ENCODE peak calls at places on chromosomes 4 and X, in ten cellular contexts. A is A549, O is GM23248, N is OCI-LY7, H is fibroblast of lung, P is neural progenitor cell, G is GM23338, Z is SK-N-SH, R is neuronal stem cell, J is H9. I is an unnamed sample.

GRCh38 chr4:14857475-14857874 is 144.8 kb upstream of the CPEB2 start:
- DNase-seq in A (no peak), O (no peak), N (no peak), H (no peak), P (no peak), G (no peak), Z (no peak), R (no peak), J (no peak), I (no peak)

GRCh38 chr4:138034871-138035270 is 207.3 kb downstream of the SLC7A11 start:
- DNase-seq in A (peak; percentile 40), O (peak; percentile 90), N (no peak), H (peak; percentile 48), P (no peak), G (no peak), Z (no peak), R (no peak), J (no peak), I (no peak)

GRCh38 chr4:111773858-111774257 is 371.4 kb upstream of the FAM241A start:
- DNase-seq in A (no peak), O (peak; percentile 24), N (no peak), H (no peak), P (no peak), G (no peak), Z (no peak), R (no peak), J (no peak), I (no peak)

GRCh38 chrX:103607385-103608304 is at the start of gene TCEAL3:
- DNase-seq in A (no peak), O (peak; percentile 76), N (no peak), H (peak; percentile 35), P (peak; percentile 67), G (peak; percentile 62), Z (peak; percentile 81), R (peak; percentile 30), J (peak; percentile 82), I (no peak)

GRCh38 chrX:11138498-11139390 is 27.6 kb downstream of the HCCS start:
- DNase-seq in A (no peak), O (no peak), N (no peak), H (no peak), P (no peak), G (no peak), Z (peak; percentile 24), R (no peak), J (no peak), I (peak; percentile 32)

GRCh38 chr4:185792384-185793146 is 19.4 kb downstream of the SORBS2 start:
- DNase-seq in A (peak; percentile 46), O (peak; percentile 81), N (no peak), H (peak; percentile 87), P (peak; percentile 15), G (no peak), Z (no peak), R (no peak), J (no peak), I (no peak)

GRCh38 chr4:3285558-3286334 is 7.1 kb upstream of the RGS12 start:
- DNase-seq in A (no peak), O (peak; percentile 88), N (no peak), H (peak; percentile 54), P (no peak), G (no peak), Z (peak; percentile 18), R (no peak), J (peak; percentile 30), I (no peak)

GRCh38 chrX:25175171-25175570 is 159.4 kb upstream of the ARX start:
- DNase-seq in A (no peak), O (no peak), N (no peak), H (no peak), P (no peak), G (no peak), Z (no peak), R (no peak), J (no peak), I (no peak)

GRCh38 chrX:150693782-150694574 is 782 bp downstream of the MTMR1 start:
- DNase-seq in A (peak; percentile 21), O (peak; percentile 80), N (peak; percentile 93), H (peak; percentile 41), P (peak; percentile 52), G (peak; percentile 74), Z (peak; percentile 82), R (no peak), J (peak; percentile 68), I (peak; percentile 92)

GRCh38 chr4:134727696-134728095 is 526.1 kb upstream of the PABPC4L start:
- DNase-seq in A (no peak), O (no peak), N (no peak), H (no peak), P (peak; percentile 51), G (no peak), Z (no peak), R (peak; percentile 1), J (no peak), I (no peak)

GRCh38 chrX:133415276-133416105 is at the start of gene GPC4:
- DNase-seq in A (peak; percentile 15), O (peak; percentile 57), N (no peak), H (peak; percentile 54), P (peak; percentile 74), G (peak; percentile 86), Z (peak; percentile 76), R (peak; percentile 51), J (peak; percentile 78), I (no peak)

GRCh38 chr4:3717241-3717640 is 48.9 kb upstream of the ADRA2C start:
- DNase-seq in A (no peak), O (no peak), N (no peak), H (no peak), P (no peak), G (no peak), Z (no peak), R (no peak), J (no peak), I (no peak)

GRCh38 chr4:114398386-114398785 is 200.2 kb upstream of the UGT8 start:
- DNase-seq in A (no peak), O (no peak), N (no peak), H (no peak), P (no peak), G (no peak), Z (no peak), R (no peak), J (no peak), I (no peak)
- H3K4me2 ChIP-seq in A (no peak overlapping the region), O (no peak overlapping the region), N (no peak overlapping the region), H (no peak overlapping the region), P (no peak overlapping the region), G (no peak overlapping the region), Z (no peak overlapping the region), R (no peak overlapping the region), J (no peak overlapping the region), I (no peak overlapping the region)

GRCh38 chr4:168879178-168879577 is 130.9 kb downstream of the CBR4 start:
- DNase-seq in A (no peak), O (no peak), N (no peak), H (no peak), P (no peak), G (no peak), Z (no peak), R (no peak), J (no peak), I (no peak)
- H3K4me1 ChIP-seq in A (peaks cover 26% of the 10 kb centered on the region), O (peaks cover 47% of the 10 kb centered on the region), N (no peaks in the 10 kb centered on the region), H (peaks cover 28% of the 10 kb centered on the region), P (peaks cover 8% of the 10 kb centered on the region), G (no peaks in the 10 kb centered on the region), Z (peaks cover 5% of the 10 kb centered on the region), R (peaks cover 9% of the 10 kb centered on the region), J (no peaks in the 10 kb centered on the region), I (peaks cover 4% of the 10 kb centered on the region)

DNA sequence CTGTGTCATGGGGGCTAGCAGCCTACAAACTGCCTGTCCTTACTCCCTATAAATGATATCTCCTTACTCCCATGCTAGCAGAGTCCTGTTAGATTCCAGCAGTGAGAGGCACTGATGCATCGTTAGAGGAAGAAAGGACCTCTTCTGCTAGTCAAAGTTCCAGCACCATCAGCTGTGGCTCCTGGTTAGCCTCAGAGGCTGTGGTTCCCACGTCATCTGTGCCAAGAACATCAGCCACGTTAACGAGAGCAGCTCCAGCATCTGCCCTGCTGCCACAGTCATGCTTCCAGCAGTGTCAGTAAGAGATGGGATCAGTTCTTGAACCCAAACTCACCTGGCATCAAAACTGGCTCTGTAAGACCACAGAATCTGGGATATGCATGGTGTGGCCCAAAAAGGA is 88.5 kb downstream of the SLC2A9 start:
- DNase-seq in A (no peak), O (no peak), N (no peak), H (no peak), P (no peak), G (no peak), Z (no peak), R (no peak), J (no peak), I (no peak)
- H3K27ac ChIP-seq in A (no peak overlapping the region), O (no peak overlapping the region), N (no peak overlapping the region), H (no peak overlapping the region), P (no peak overlapping the region), G (no peak overlapping the region), Z (no peak overlapping the region), R (no peak overlapping the region), J (no peak overlapping the region), I (no peak overlapping the region)

DNA sequence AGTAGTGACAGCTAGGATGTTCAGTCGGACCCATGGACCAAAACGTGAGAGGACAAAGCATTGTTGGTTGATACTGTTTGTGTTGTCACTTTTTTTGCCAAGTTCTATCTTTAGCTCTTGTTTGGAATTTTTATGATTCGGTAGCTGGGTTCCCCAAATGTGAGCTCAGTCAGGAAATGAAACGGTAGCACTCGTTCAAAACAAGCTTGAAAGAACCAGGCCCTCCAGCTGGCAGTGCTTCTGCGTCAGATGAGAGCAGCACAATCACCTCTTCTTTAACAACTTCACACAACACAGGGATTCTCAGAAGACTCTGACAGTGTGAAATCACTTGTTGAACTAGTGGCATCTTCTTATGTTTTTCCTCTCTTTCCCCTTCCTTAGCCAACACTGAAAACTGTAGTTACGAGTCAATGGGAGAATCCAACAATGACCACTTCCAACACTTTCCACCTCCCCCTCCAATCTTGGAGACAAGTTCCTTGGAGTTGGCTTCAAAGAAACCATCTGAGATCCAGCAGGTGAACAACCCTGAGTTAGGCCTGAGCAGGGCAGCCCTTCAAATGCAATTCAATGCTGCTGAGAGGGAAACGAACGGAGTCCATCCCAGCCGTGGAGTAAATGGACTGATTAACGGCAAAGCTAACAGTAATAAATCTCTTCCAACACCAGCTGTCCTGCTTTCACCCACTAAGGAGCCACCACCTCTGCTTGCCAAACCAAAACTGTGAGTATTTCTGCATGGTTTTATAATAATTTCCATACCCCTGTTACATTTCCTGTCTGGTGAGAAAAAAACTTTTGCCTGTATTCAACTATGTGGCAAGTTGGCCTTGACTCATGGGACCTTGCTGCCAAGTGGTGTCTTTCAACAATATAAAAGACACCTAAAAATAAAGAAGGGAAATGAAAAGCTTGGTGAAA is 214.6 kb downstream of the PALLD start:
- DNase-seq in A (no peak), O (peak; percentile 91), N (no peak), H (peak; percentile 57), P (no peak), G (no peak), Z (no peak), R (no peak), J (no peak), I (no peak)
- H3K4me2 ChIP-seq in A (no peak overlapping the region), O (peak overlapping the region; percentile 27), N (no peak overlapping the region), H (peak overlapping the region; percentile 38), P (no peak overlapping the region), G (no peak overlapping the region), Z (peak overlapping the region; percentile 5), R (no peak overlapping the region), J (no peak overlapping the region), I (no peak overlapping the region)

DNA sequence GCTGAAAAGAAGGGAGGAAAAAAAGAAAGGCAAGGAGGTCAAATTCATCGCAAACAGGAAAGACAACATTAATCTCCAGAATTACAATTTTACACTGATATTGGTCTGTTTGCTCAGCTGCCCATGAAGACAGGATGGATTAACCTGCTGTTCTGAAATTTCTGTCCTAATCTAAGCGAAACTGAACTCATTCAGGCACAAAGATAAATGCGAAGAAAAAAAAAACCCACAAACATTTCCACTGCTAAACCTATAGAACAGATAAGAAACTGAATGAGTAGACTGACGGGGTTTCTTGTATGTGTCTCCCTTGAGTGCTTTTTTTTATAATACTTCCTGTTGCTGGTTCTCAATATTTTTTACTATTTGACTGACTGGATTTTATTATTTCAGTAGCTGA is 251.8 kb upstream of the FTHL17 start:
- DNase-seq in A (no peak), O (no peak), N (no peak), H (no peak), P (no peak), G (no peak), Z (no peak), R (no peak), J (no peak), I (no peak)
- H3K4me1 ChIP-seq in A (no peaks in the 10 kb centered on the region), O (no peaks in the 10 kb centered on the region), N (no peaks in the 10 kb centered on the region), H (no peaks in the 10 kb centered on the region), P (no peaks in the 10 kb centered on the region), G (peaks cover 12% of the 10 kb centered on the region), Z (no peaks in the 10 kb centered on the region), R (no peaks in the 10 kb centered on the region), J (no peaks in the 10 kb centered on the region), I (no peaks in the 10 kb centered on the region)

I was measured in Karpas-422.